ENCODE peak calls at places on chromosomes 5 and 9, in four cellular contexts. K, E, Q and U are unnamed samples.

GRCh38 chr5:101561018-101561417 is 657.9 kb upstream of the ST8SIA4 start:
- DNase-seq in Q (no peak), E (no peak), K (no peak), U (no peak)

GRCh38 chr5:95284512-95285405 is at the start of gene MCTP1:
- DNase-seq in E (no peak), K (peak), Q (no peak), U (peak)

GRCh38 chr9:69499401-69499800 is 172.8 kb downstream of the APBA1 start:
- DNase-seq in Q (no peak), E (no peak), K (no peak), U (no peak)

GRCh38 chr5:175840050-175840841 is 31.1 kb upstream of the CPLX2 start:
- DNase-seq in E (no peak), Q (peak), K (peak), U (no peak)

GRCh38 chr5:172364773-172365172 is 81.2 kb upstream of the UBTD2 start:
- DNase-seq in Q (no peak), E (peak), K (no peak), U (peak)

GRCh38 chr9:115117999-115118470 is at the start of gene TNC:
- DNase-seq in K (peak), E (peak), Q (no peak), U (peak)

GRCh38 chr5:133471699-133472098 is 140.6 kb downstream of the FSTL4 start:
- DNase-seq in K (no peak), E (no peak), Q (no peak), U (no peak)

GRCh38 chr9:135886147-135886981 is 21.0 kb downstream of the CAMSAP1 start:
- DNase-seq in E (peak), K (no peak), Q (no peak), U (peak)

GRCh38 chr5:115718853-115719252 is 93.0 kb upstream of the TMED7 start:
- DNase-seq in K (no peak), Q (no peak), E (no peak), U (no peak)

GRCh38 chr5:179614745-179615144 is 8.7 kb downstream of the HNRNPH1 start:
- DNase-seq in K (no peak), E (no peak), Q (no peak), U (no peak)

GRCh38 chr5:115450741-115451140 is 93.8 kb downstream of the FEM1C start:
- DNase-seq in Q (no peak), K (peak), E (no peak), U (no peak)

GRCh38 chr5:6377121-6377520 is 1.2 kb downstream of the MED10 start:
- DNase-seq in E (no peak), Q (no peak), K (no peak), U (no peak)

GRCh38 chr9:107087256-107087655 is 195.8 kb upstream of the RAD23B start:
- DNase-seq in Q (no peak), E (no peak), K (no peak), U (no peak)

GRCh38 chr9:134065720-134066419 is 2.0 kb downstream of the BRD3 start:
- DNase-seq in Q (peak), K (peak), E (peak), U (no peak)

GRCh38 chr5:43007246-43007910 is 32.7 kb downstream of the ANXA2R start:
- DNase-seq in K (peak), Q (peak), E (peak), U (peak)

GRCh38 chr5:130164966-130165365 is 260.7 kb downstream of the CHSY3 start:
- DNase-seq in K (no peak), Q (no peak), E (no peak), U (no peak)

GRCh38 chr9:88236531-88237453 is 98.5 kb upstream of the SPATA31C2 start:
- DNase-seq in E (peak), K (no peak), Q (no peak), U (peak)

GRCh38 chr5:166625210-166625865 is 1666.1 kb upstream of the WWC1 start:
- DNase-seq in Q (no peak), E (no peak), K (no peak), U (no peak)

GRCh38 chr5:40754381-40755092 is 1.2 kb downstream of the TTC33 start:
- DNase-seq in E (no peak), Q (no peak), K (peak), U (no peak)

GRCh38 chr5:34722183-34722582 is 66.1 kb downstream of the RAI14 start:
- DNase-seq in E (no peak), Q (no peak), K (no peak), U (no peak)

GRCh38 chr9:78035369-78035993 is 3.9 kb upstream of the GNAQ start:
- DNase-seq in K (peak), Q (peak), E (peak), U (peak)

GRCh38 chr9:34451545-34451944 is 6.8 kb downstream of the FAM219A start:
- DNase-seq in K (no peak), Q (no peak), E (no peak), U (no peak)

GRCh38 chr5:36724429-36725332 is 118.3 kb downstream of the SLC1A3 start:
- DNase-seq in E (peak), K (no peak), Q (peak), U (peak)

GRCh38 chr9:132910376-132910775 is 31.7 kb downstream of the SPACA9 start:
- DNase-seq in K (no peak), E (no peak), Q (no peak), U (no peak)

GRCh38 chr5:120614512-120614911 is 150.4 kb downstream of the PRR16 start:
- DNase-seq in K (no peak), E (no peak), Q (no peak), U (no peak)

GRCh38 chr5:14357861-14358260 is 214.7 kb downstream of the TRIO start:
- DNase-seq in K (no peak), E (no peak), Q (no peak), U (no peak)

GRCh38 chr9:121440265-121440664 is 59.4 kb downstream of the GGTA1 start:
- DNase-seq in K (peak), Q (no peak), E (no peak), U (no peak)